ENCODE peak calls at places on chromosome 15, in nine cellular contexts. One of them, this sample, is unnamed.

GRCh38 chr15:40914013-40914412 is 15.1 kb upstream of the DLL4 start:
- DNase-seq in endodermal cell: no peak
- DNase-seq in transverse colon: no peak
- DNase-seq in thoracic aorta: no peak
- DNase-seq in ascending aorta: no peak
- DNase-seq in testis: no peak
- DNase-seq in A549: no peak
- DNase-seq in GM23338: no peak
- DNase-seq in neural progenitor cell: no peak
- DNase-seq in this sample: no peak

GRCh38 chr15:81115054-81115939 is 18.8 kb upstream of the CFAP161 start:
- DNase-seq in endodermal cell: no peak
- DNase-seq in transverse colon: no peak
- DNase-seq in thoracic aorta: no peak
- DNase-seq in ascending aorta: no peak
- DNase-seq in testis: no peak
- DNase-seq in A549: no peak
- DNase-seq in GM23338: no peak
- DNase-seq in neural progenitor cell: no peak
- DNase-seq in this sample: no peak

GRCh38 chr15:63466378-63467192 is 37.8 kb upstream of the USP3 start:
- DNase-seq in endodermal cell: peak; percentile 85
- DNase-seq in transverse colon: no peak
- DNase-seq in thoracic aorta: no peak
- DNase-seq in ascending aorta: no peak
- DNase-seq in testis: peak; percentile 51
- DNase-seq in A549: peak; percentile 91
- DNase-seq in GM23338: peak; percentile 85
- DNase-seq in neural progenitor cell: peak; percentile 80
- DNase-seq in this sample: no peak

GRCh38 chr15:66896611-66897010 is 168.8 kb upstream of the SMAD3 start:
- DNase-seq in endodermal cell: peak; percentile 46
- DNase-seq in transverse colon: no peak
- DNase-seq in thoracic aorta: no peak
- DNase-seq in ascending aorta: no peak
- DNase-seq in testis: no peak
- DNase-seq in A549: no peak
- DNase-seq in GM23338: no peak
- DNase-seq in neural progenitor cell: no peak
- DNase-seq in this sample: no peak

GRCh38 chr15:67066041-67067021 is 929 bp downstream of the SMAD3 start:
- DNase-seq in endodermal cell: peak; percentile 70
- DNase-seq in transverse colon: no peak
- DNase-seq in thoracic aorta: no peak
- DNase-seq in ascending aorta: no peak
- DNase-seq in testis: no peak
- DNase-seq in A549: no peak
- DNase-seq in GM23338: peak; percentile 67
- DNase-seq in neural progenitor cell: peak; percentile 77
- DNase-seq in this sample: peak; percentile 68

GRCh38 chr15:66780973-66781718 is 79.1 kb downstream of the SMAD6 start:
- DNase-seq in endodermal cell: no peak
- DNase-seq in transverse colon: no peak
- DNase-seq in thoracic aorta: no peak
- DNase-seq in ascending aorta: no peak
- DNase-seq in testis: no peak
- DNase-seq in A549: no peak
- DNase-seq in GM23338: no peak
- DNase-seq in neural progenitor cell: no peak
- DNase-seq in this sample: no peak

GRCh38 chr15:74173545-74174215 is at the start of gene ISLR:
- DNase-seq in endodermal cell: peak; percentile 56
- DNase-seq in transverse colon: peak; percentile 24
- DNase-seq in thoracic aorta: no peak
- DNase-seq in ascending aorta: no peak
- DNase-seq in testis: peak; percentile 47
- DNase-seq in A549: no peak
- DNase-seq in GM23338: peak; percentile 28
- DNase-seq in neural progenitor cell: no peak
- DNase-seq in this sample: no peak

GRCh38 chr15:60713096-60714084 is 234.4 kb upstream of the ICE2 start:
- DNase-seq in endodermal cell: no peak
- DNase-seq in transverse colon: no peak
- DNase-seq in thoracic aorta: no peak
- DNase-seq in ascending aorta: no peak
- DNase-seq in testis: no peak
- DNase-seq in A549: no peak
- DNase-seq in GM23338: no peak
- DNase-seq in neural progenitor cell: no peak
- DNase-seq in this sample: no peak

GRCh38 chr15:47484119-47484518 is 233.2 kb upstream of the SEMA6D start:
- DNase-seq in endodermal cell: no peak
- DNase-seq in transverse colon: no peak
- DNase-seq in thoracic aorta: no peak
- DNase-seq in ascending aorta: no peak
- DNase-seq in testis: no peak
- DNase-seq in A549: no peak
- DNase-seq in GM23338: peak; percentile 32
- DNase-seq in neural progenitor cell: no peak
- DNase-seq in this sample: no peak

GRCh38 chr15:49815937-49816336 is 195.1 kb downstream of the DTWD1 start:
- DNase-seq in endodermal cell: no peak
- DNase-seq in transverse colon: no peak
- DNase-seq in thoracic aorta: no peak
- DNase-seq in ascending aorta: no peak
- DNase-seq in testis: no peak
- DNase-seq in A549: no peak
- DNase-seq in GM23338: no peak
- DNase-seq in neural progenitor cell: no peak
- DNase-seq in this sample: no peak

GRCh38 chr15:101470548-101471239 is 18.8 kb downstream of the PCSK6 start:
- DNase-seq in endodermal cell: peak; percentile 53
- DNase-seq in transverse colon: no peak
- DNase-seq in thoracic aorta: no peak
- DNase-seq in ascending aorta: no peak
- DNase-seq in testis: no peak
- DNase-seq in A549: no peak
- DNase-seq in GM23338: no peak
- DNase-seq in neural progenitor cell: no peak
- DNase-seq in this sample: no peak

GRCh38 chr15:99475754-99476412 is 89.9 kb upstream of the MEF2A start:
- DNase-seq in endodermal cell: no peak
- DNase-seq in transverse colon: no peak
- DNase-seq in thoracic aorta: no peak
- DNase-seq in ascending aorta: no peak
- DNase-seq in testis: no peak
- DNase-seq in A549: no peak
- DNase-seq in GM23338: no peak
- DNase-seq in neural progenitor cell: no peak
- DNase-seq in this sample: no peak
- H3K4me1 ChIP-seq in endodermal cell: no peaks in the 10 kb centered on the region
- H3K4me1 ChIP-seq in transverse colon: peaks cover 15% of the 10 kb centered on the region
- H3K4me1 ChIP-seq in thoracic aorta: peaks cover 25% of the 10 kb centered on the region
- H3K4me1 ChIP-seq in ascending aorta: peaks cover 16% of the 10 kb centered on the region
- H3K4me1 ChIP-seq in testis: peaks cover 38% of the 10 kb centered on the region
- H3K4me1 ChIP-seq in A549: peaks cover 21% of the 10 kb centered on the region
- H3K4me1 ChIP-seq in GM23338: no peaks in the 10 kb centered on the region
- H3K4me1 ChIP-seq in neural progenitor cell: peaks cover 15% of the 10 kb centered on the region
- H3K4me1 ChIP-seq in this sample: peaks cover 37% of the 10 kb centered on the region

GRCh38 chr15:56098230-56098899 is 105.0 kb upstream of the NEDD4 start:
- DNase-seq in endodermal cell: no peak
- DNase-seq in transverse colon: no peak
- DNase-seq in thoracic aorta: no peak
- DNase-seq in ascending aorta: no peak
- DNase-seq in testis: no peak
- DNase-seq in A549: no peak
- DNase-seq in GM23338: no peak
- DNase-seq in neural progenitor cell: no peak
- DNase-seq in this sample: no peak
- TF ChIP-seq CTCF in endodermal cell: no peak
- TF ChIP-seq CTCF in transverse colon: no peak
- TF ChIP-seq CTCF in thoracic aorta: no peak
- TF ChIP-seq CTCF in ascending aorta: no peak
- TF ChIP-seq CTCF in testis: no peak
- TF ChIP-seq CTCF in A549: peak; percentile 31
- TF ChIP-seq CTCF in GM23338: no peak
- TF ChIP-seq CTCF in neural progenitor cell: no peak
- TF ChIP-seq CTCF in this sample: peak; percentile 13

DNA sequence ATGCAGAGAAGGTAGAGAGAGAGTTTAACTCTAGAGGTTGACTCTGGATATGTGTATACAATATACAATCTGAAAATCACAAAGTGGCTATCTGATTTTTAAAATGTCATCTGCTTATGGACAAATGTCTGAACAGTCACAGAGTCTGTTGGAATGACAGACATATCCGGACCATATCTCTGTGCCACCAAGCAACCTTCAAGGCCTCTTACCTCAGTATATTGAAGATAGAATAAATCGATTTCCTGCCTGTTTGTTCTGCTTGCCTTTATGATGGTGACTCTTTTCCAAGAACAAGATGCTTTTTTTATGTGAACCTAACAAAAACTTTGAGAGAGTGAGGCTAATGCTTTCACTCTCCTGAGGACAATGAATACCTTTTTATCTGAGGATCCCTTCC is 151.1 kb downstream of the RBPMS2 start:
- DNase-seq in endodermal cell: no peak
- DNase-seq in transverse colon: no peak
- DNase-seq in thoracic aorta: no peak
- DNase-seq in ascending aorta: no peak
- DNase-seq in testis: no peak
- DNase-seq in A549: no peak
- DNase-seq in GM23338: no peak
- DNase-seq in neural progenitor cell: no peak
- DNase-seq in this sample: no peak
- H3K4me1 ChIP-seq in endodermal cell: no peaks in the 10 kb centered on the region
- H3K4me1 ChIP-seq in transverse colon: peaks cover 7% of the 10 kb centered on the region
- H3K4me1 ChIP-seq in thoracic aorta: peaks cover 13% of the 10 kb centered on the region
- H3K4me1 ChIP-seq in ascending aorta: peaks cover 2% of the 10 kb centered on the region
- H3K4me1 ChIP-seq in testis: peaks cover 16% of the 10 kb centered on the region
- H3K4me1 ChIP-seq in A549: peaks cover 23% of the 10 kb centered on the region
- H3K4me1 ChIP-seq in GM23338: peaks cover 15% of the 10 kb centered on the region
- H3K4me1 ChIP-seq in neural progenitor cell: no peaks in the 10 kb centered on the region
- H3K4me1 ChIP-seq in this sample: peaks cover 26% of the 10 kb centered on the region

GRCh38 chr15:44243829-44244228 is 44.7 kb upstream of the GOLM2 start:
- DNase-seq in endodermal cell: no peak
- DNase-seq in transverse colon: no peak
- DNase-seq in thoracic aorta: no peak
- DNase-seq in ascending aorta: no peak
- DNase-seq in testis: no peak
- DNase-seq in A549: no peak
- DNase-seq in GM23338: peak; percentile 40
- DNase-seq in neural progenitor cell: no peak
- DNase-seq in this sample: no peak
- TF ChIP-seq CTCF in endodermal cell: peak; percentile 51
- TF ChIP-seq CTCF in transverse colon: no peak
- TF ChIP-seq CTCF in thoracic aorta: no peak
- TF ChIP-seq CTCF in ascending aorta: no peak
- TF ChIP-seq CTCF in testis: no peak
- TF ChIP-seq CTCF in A549: no peak
- TF ChIP-seq CTCF in GM23338: peak; percentile 52
- TF ChIP-seq CTCF in neural progenitor cell: peak; percentile 25
- TF ChIP-seq CTCF in this sample: no peak

GRCh38 chr15:70318996-70319465 is 221.3 kb upstream of the TLE3 start:
- DNase-seq in endodermal cell: no peak
- DNase-seq in transverse colon: peak; percentile 46
- DNase-seq in thoracic aorta: no peak
- DNase-seq in ascending aorta: no peak
- DNase-seq in testis: no peak
- DNase-seq in A549: no peak
- DNase-seq in GM23338: no peak
- DNase-seq in neural progenitor cell: no peak
- DNase-seq in this sample: peak; percentile 65

GRCh38 chr15:70316059-70316600 is 218.4 kb upstream of the TLE3 start:
- DNase-seq in endodermal cell: no peak
- DNase-seq in transverse colon: no peak
- DNase-seq in thoracic aorta: no peak
- DNase-seq in ascending aorta: no peak
- DNase-seq in testis: no peak
- DNase-seq in A549: no peak
- DNase-seq in GM23338: no peak
- DNase-seq in neural progenitor cell: no peak
- DNase-seq in this sample: no peak

GRCh38 chr15:70320077-70320830 is 222.5 kb upstream of the TLE3 start:
- DNase-seq in endodermal cell: no peak
- DNase-seq in transverse colon: no peak
- DNase-seq in thoracic aorta: no peak
- DNase-seq in ascending aorta: no peak
- DNase-seq in testis: no peak
- DNase-seq in A549: no peak
- DNase-seq in GM23338: no peak
- DNase-seq in neural progenitor cell: no peak
- DNase-seq in this sample: no peak

GRCh38 chr15:70319466-70319865 is 221.7 kb upstream of the TLE3 start:
- DNase-seq in endodermal cell: no peak
- DNase-seq in transverse colon: no peak
- DNase-seq in thoracic aorta: no peak
- DNase-seq in ascending aorta: no peak
- DNase-seq in testis: no peak
- DNase-seq in A549: no peak
- DNase-seq in GM23338: no peak
- DNase-seq in neural progenitor cell: no peak
- DNase-seq in this sample: no peak

DNA sequence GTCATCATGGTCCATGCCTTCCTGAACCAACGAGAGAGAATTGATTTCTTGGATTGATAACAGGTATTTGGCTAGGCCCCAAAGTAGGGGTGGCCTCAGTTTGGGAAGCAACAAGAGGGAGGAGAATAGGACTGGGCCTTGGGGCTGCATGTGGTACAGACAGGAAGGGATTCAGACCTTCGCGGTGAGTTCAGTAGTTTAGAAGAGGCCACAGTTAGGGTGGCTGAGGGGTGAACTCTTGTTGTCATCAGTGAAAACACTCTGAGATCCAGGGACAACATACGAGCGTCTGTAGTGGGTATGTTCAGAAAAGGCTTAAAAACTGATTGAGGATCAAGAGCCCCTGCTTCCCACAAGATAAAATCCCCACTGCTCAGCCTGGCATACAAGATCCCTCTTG is 220.9 kb upstream of the TLE3 start:
- DNase-seq in endodermal cell: no peak
- DNase-seq in transverse colon: no peak
- DNase-seq in thoracic aorta: no peak
- DNase-seq in ascending aorta: no peak
- DNase-seq in testis: no peak
- DNase-seq in A549: no peak
- DNase-seq in GM23338: no peak
- DNase-seq in neural progenitor cell: no peak
- DNase-seq in this sample: no peak
- H3K4me1 ChIP-seq in endodermal cell: peaks cover 24% of the 10 kb centered on the region
- H3K4me1 ChIP-seq in transverse colon: peaks cover 23% of the 10 kb centered on the region
- H3K4me1 ChIP-seq in thoracic aorta: peaks cover 9% of the 10 kb centered on the region
- H3K4me1 ChIP-seq in ascending aorta: no peaks in the 10 kb centered on the region
- H3K4me1 ChIP-seq in testis: peaks cover 14% of the 10 kb centered on the region
- H3K4me1 ChIP-seq in A549: peaks cover under 1% of the 10 kb centered on the region
- H3K4me1 ChIP-seq in GM23338: peaks cover 9% of the 10 kb centered on the region
- H3K4me1 ChIP-seq in neural progenitor cell: peaks cover 5% of the 10 kb centered on the region
- H3K4me1 ChIP-seq in this sample: no peaks in the 10 kb centered on the region